ENCODE peak calls at places on chromosomes 4 and X, in five cellular contexts. G is activated T-helper 1 cell treated with anti-CD3 and anti-CD28 coated beads, Interleukin-2, amount 50 U/mL, for 16 hours; C is H9; H is nephron progenitor cell; V is iris pigment epithelial cell. M is an unnamed sample.
A peak's percentile ranks its signal among the peaks of the same experiment; 100 is the strongest.

GRCh38 chr4:74934016-74934821 is 1.3 kb downstream of the PARM1 start:
- DNase-seq in G (no peak), V (peak; percentile 38), C (peak; percentile 47), H (peak; percentile 47), M (peak; percentile 78)

GRCh38 chr4:140943486-140943885 is 187.3 kb upstream of the TBC1D9 start:
- DNase-seq in V (peak; percentile 83), H (no peak), G (no peak), C (no peak), M (no peak)

GRCh38 chr4:105637409-105638258 is 70.9 kb downstream of the INTS12 start:
- DNase-seq in V (peak; percentile 62), G (no peak), H (no peak), C (no peak), M (peak; percentile 34)

GRCh38 chr4:3305610-3306371 is 13.0 kb downstream of the RGS12 start:
- DNase-seq in G (no peak), H (no peak), V (peak; percentile 48), C (no peak), M (peak; percentile 45)

GRCh38 chr4:53355919-53356521 is 9.8 kb downstream of the SCFD2 start:
- DNase-seq in C (no peak), G (no peak), V (peak; percentile 26), H (no peak), M (no peak)

GRCh38 chrX:55709735-55710134 is 7.8 kb upstream of the RRAGB start:
- DNase-seq in V (no peak), C (no peak), G (no peak), H (no peak), M (peak; percentile 13)

GRCh38 chr4:161799687-161800086 is 364.1 kb downstream of the FSTL5 start:
- DNase-seq in H (no peak), C (no peak), V (peak; percentile 15), G (no peak), M (no peak)

GRCh38 chr4:98648602-98649001 is 9.8 kb downstream of the TSPAN5 start:
- DNase-seq in V (no peak), G (no peak), C (no peak), H (no peak), M (no peak)

GRCh38 chr4:73836373-73837269 is at the start of gene CXCL6:
- DNase-seq in H (peak; percentile 66), V (peak; percentile 60), G (no peak), C (peak; percentile 64), M (peak; percentile 74)

GRCh38 chrX:47610506-47610905 is 9.2 kb downstream of the SYN1 start:
- DNase-seq in C (no peak), H (no peak), V (no peak), G (no peak), M (no peak)

GRCh38 chrX:133413218-133413925 is 1.9 kb downstream of the GPC4 start:
- DNase-seq in H (peak; percentile 59), V (no peak), C (no peak), G (no peak), M (peak; percentile 45)

GRCh38 chr4:139018971-139019758 is 3.6 kb downstream of the NOCT start:
- DNase-seq in H (no peak), V (peak; percentile 29), C (no peak), G (no peak), M (no peak)

GRCh38 chr4:152817331-152817730 is 37.6 kb downstream of the ARFIP1 start:
- DNase-seq in C (no peak), H (no peak), G (no peak), V (peak; percentile 63), M (no peak)

GRCh38 chrX:54921427-54922021 is 900 bp downstream of the TRO start:
- DNase-seq in H (peak; percentile 82), V (peak; percentile 48), C (peak; percentile 81), G (no peak), M (peak; percentile 92)

GRCh38 chr4:15378055-15378454 is 49.8 kb upstream of the C1QTNF7 start:
- DNase-seq in G (no peak), H (no peak), C (no peak), V (peak; percentile 31), M (peak; percentile 33)

GRCh38 chr4:184475096-184475461 is 729 bp upstream of the IRF2 start:
- DNase-seq in V (peak; percentile 61), C (peak; percentile 45), H (peak; percentile 30), G (peak; percentile 7), M (no peak)

GRCh38 chr4:186190456-186191265 is 706 bp upstream of the CYP4V2 start:
- DNase-seq in G (peak; percentile 29), V (peak; percentile 29), C (peak; percentile 50), H (peak; percentile 52), M (peak; percentile 57)

GRCh38 chr4:1376391-1376840 is 29.4 kb downstream of the UVSSA start:
- DNase-seq in G (no peak), H (no peak), V (no peak), C (no peak), M (no peak)

GRCh38 chr4:118350961-118351360 is 1.8 kb downstream of the PRSS12 start:
- DNase-seq in H (no peak), C (no peak), G (no peak), V (no peak), M (no peak)

GRCh38 chr4:39495446-39496208 is 31.6 kb downstream of the UGDH start:
- DNase-seq in V (peak; percentile 15), G (no peak), H (no peak), C (no peak), M (no peak)

GRCh38 chrX:85836868-85837267 is 210.5 kb downstream of the CHM start:
- DNase-seq in G (no peak), C (no peak), H (no peak), V (peak; percentile 39), M (no peak)

GRCh38 chr4:175811171-175811570 is 893 bp downstream of the GPM6A start:
- DNase-seq in V (no peak), C (no peak), G (no peak), H (no peak), M (no peak)

GRCh38 chr4:168731006-168731636 is 234.3 kb downstream of the PALLD start:
- DNase-seq in G (no peak), V (peak; percentile 88), C (no peak), H (no peak), M (no peak)

GRCh38 chr4:84063618-84064017 is 435.5 kb downstream of the NKX6-1 start:
- DNase-seq in G (no peak), V (no peak), C (no peak), H (no peak), M (no peak)

GRCh38 chr4:7944568-7945220 is 5.0 kb upstream of the AFAP1 start:
- DNase-seq in G (no peak), V (peak; percentile 32), C (no peak), H (no peak), M (no peak)

GRCh38 chr4:177047851-177048174 is 255.1 kb upstream of the VEGFC start:
- DNase-seq in V (peak; percentile 24), G (no peak), C (no peak), H (no peak), M (no peak)

GRCh38 chr4:75142850-75143249 is 209.9 kb downstream of the PARM1 start:
- DNase-seq in G (no peak), H (no peak), V (no peak), C (no peak), M (no peak)

GRCh38 chr4:108830509-108831244 is 67.8 kb upstream of the ETNPPL start:
- DNase-seq in C (no peak), H (no peak), G (no peak), V (peak; percentile 82), M (no peak)

GRCh38 chrX:149365061-149365460 is 140.0 kb downstream of the IDS start:
- DNase-seq in V (no peak), G (no peak), C (no peak), H (no peak), M (no peak)

GRCh38 chrX:38166478-38167083 is 54.1 kb downstream of the SRPX start:
- DNase-seq in H (peak; percentile 8), G (no peak), C (no peak), V (peak; percentile 25), M (peak; percentile 15)

GRCh38 chr4:87068591-87069021 is 133.8 kb downstream of the AFF1 start:
- DNase-seq in G (no peak), C (no peak), H (no peak), V (no peak), M (no peak)